ENCODE peak calls at places on chromosomes 2 and 18, in eight cellular contexts. O is esophagus muscularis mucosa; G is cardiac muscle cell; Q is CD8-positive, alpha-beta T cell; V is OCI-LY7; N is GM23248; M is lower lobe of right lung; Z is IMR-90. F is an unnamed sample.

GRCh38 chr18:24678113-24678512 is 217.7 kb downstream of the HRH4 start:
- DNase-seq in Q (no peak), V (no peak), Z (no peak), O (no peak), G (no peak), N (no peak), M (no peak), F (no peak)

GRCh38 chr2:64400103-64400728 is 53.7 kb upstream of the LGALSL start:
- DNase-seq in O (no peak), G (peak; percentile 34), M (no peak), Q (no peak), N (peak; percentile 18), V (no peak), Z (no peak), F (no peak)

GRCh38 chr2:98807221-98807620 is 76.3 kb upstream of the MGAT4A start:
- DNase-seq in M (no peak), G (no peak), Z (no peak), V (no peak), N (no peak), O (no peak), Q (peak; percentile 45), F (no peak)

GRCh38 chr2:20803287-20803686 is 19.6 kb downstream of the LDAH start:
- DNase-seq in Q (no peak), N (no peak), Z (no peak), M (no peak), O (no peak), V (no peak), G (no peak), F (no peak)

GRCh38 chr2:24515335-24515734 is 24.3 kb downstream of the NCOA1 start:
- DNase-seq in V (no peak), M (no peak), O (no peak), N (peak; percentile 3), Q (no peak), G (peak; percentile 13), Z (no peak), F (no peak)

GRCh38 chr2:85997016-85997970 is 108.4 kb downstream of the POLR1A start:
- DNase-seq in O (no peak), G (peak; percentile 76), Z (peak; percentile 16), Q (no peak), V (no peak), N (peak; percentile 70), M (no peak), F (no peak)

GRCh38 chr2:9972621-9973445 is 21.3 kb downstream of the GRHL1 start:
- DNase-seq in V (no peak), O (no peak), N (peak; percentile 92), Z (peak; percentile 74), Q (no peak), M (no peak), G (peak; percentile 55), F (no peak)

GRCh38 chr2:16088713-16089112 is 148.4 kb downstream of the MYCN start:
- DNase-seq in Z (no peak), V (no peak), M (no peak), N (no peak), G (no peak), O (no peak), Q (no peak), F (no peak)

GRCh38 chr2:160174322-160174721 is 25.8 kb downstream of the ITGB6 start:
- DNase-seq in N (no peak), M (no peak), Z (no peak), O (no peak), V (no peak), Q (no peak), G (no peak), F (no peak)

GRCh38 chr18:37564796-37565137 is 831 bp downstream of the CELF4 start:
- DNase-seq in Z (peak; percentile 21), N (peak; percentile 66), V (no peak), G (peak; percentile 80), Q (no peak), O (no peak), M (peak; percentile 69), F (no peak)

DNA sequence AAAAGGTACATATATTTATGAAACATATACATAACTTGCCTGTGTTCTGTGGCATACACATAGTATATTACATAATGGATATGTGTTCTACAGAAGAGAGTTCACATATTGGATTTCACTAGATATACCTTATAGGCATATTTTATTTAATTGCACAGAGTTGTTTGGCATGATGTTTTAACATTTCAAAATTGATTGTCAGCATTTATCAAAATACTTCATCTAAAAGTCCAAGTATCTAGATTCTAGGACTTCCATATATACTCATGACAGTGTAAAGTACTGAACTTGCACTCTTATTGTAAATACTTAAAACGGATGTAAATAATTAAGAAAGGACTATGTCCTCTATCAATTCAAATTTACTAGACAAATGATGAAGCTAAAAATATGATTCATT is 995.3 kb upstream of the LRRTM1 start:
- DNase-seq in Q (no peak), G (no peak), M (no peak), Z (no peak), O (no peak), V (no peak), N (no peak), F (no peak)
- H3K9me3 ChIP-seq in Q (no peaks in the 10 kb centered on the region), G (no peaks in the 10 kb centered on the region), M (peaks cover 12% of the 10 kb centered on the region), Z (peaks cover 2% of the 10 kb centered on the region), O (no peaks in the 10 kb centered on the region), V (no peaks in the 10 kb centered on the region), N (peaks cover 1% of the 10 kb centered on the region), F (no peaks in the 10 kb centered on the region)

DNA sequence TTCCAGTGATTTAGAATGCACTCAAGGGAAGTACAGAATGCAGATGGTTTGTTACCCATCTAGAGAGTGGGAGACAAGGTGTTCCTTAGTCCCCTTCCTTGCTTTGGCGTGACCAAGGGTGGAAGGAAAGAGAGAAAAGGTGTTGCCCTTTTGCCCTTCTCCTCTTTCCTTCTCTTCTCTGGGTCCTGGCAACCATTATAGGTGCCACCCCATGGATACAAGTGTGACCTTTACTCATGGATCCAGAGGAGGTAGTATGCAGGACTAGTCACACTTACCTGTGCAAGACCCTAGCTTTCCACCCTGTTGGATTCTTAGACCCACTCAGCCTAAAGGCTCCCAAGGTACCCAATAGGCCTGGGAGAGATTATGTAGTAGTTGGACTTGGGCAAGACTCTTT is 11.6 kb upstream of the RBFA start:
- DNase-seq in Q (no peak), O (no peak), N (peak; percentile 40), M (no peak), Z (peak; percentile 24), G (peak; percentile 43), V (peak; percentile 54), F (no peak)
- H3K9me3 ChIP-seq in Q (peaks cover 53% of the 10 kb centered on the region), O (peaks cover 31% of the 10 kb centered on the region), N (no peaks in the 10 kb centered on the region), M (peaks cover 73% of the 10 kb centered on the region), Z (peaks cover 53% of the 10 kb centered on the region), G (no peaks in the 10 kb centered on the region), V (peaks cover 16% of the 10 kb centered on the region), F (peaks cover 31% of the 10 kb centered on the region)

GRCh38 chr2:149236413-149236812 is 94.0 kb upstream of the LYPD6 start:
- DNase-seq in O (no peak), N (no peak), Z (no peak), Q (no peak), G (no peak), V (no peak), M (no peak), F (no peak)

GRCh38 chr2:149235837-149236236 is 94.5 kb upstream of the LYPD6 start:
- DNase-seq in Q (no peak), Z (no peak), N (no peak), M (no peak), G (no peak), O (no peak), V (no peak), F (no peak)
- H3K9me3 ChIP-seq in Q (no peaks in the 10 kb centered on the region), Z (no peaks in the 10 kb centered on the region), N (no peaks in the 10 kb centered on the region), M (no peaks in the 10 kb centered on the region), G (no peaks in the 10 kb centered on the region), O (no peaks in the 10 kb centered on the region), V (no peaks in the 10 kb centered on the region), F (no peaks in the 10 kb centered on the region)

GRCh38 chr2:3386448-3386958 is 7.0 kb downstream of the TRAPPC12 start:
- DNase-seq in N (no peak), V (no peak), O (no peak), M (no peak), Z (peak; percentile 59), Q (no peak), G (no peak), F (no peak)
- H3K9me3 ChIP-seq in N (no peaks in the 10 kb centered on the region), V (no peaks in the 10 kb centered on the region), O (no peaks in the 10 kb centered on the region), M (no peaks in the 10 kb centered on the region), Z (no peaks in the 10 kb centered on the region), Q (no peaks in the 10 kb centered on the region), G (no peaks in the 10 kb centered on the region), F (no peaks in the 10 kb centered on the region)